ENCODE peak calls at places on chromosome 4, in eight cellular contexts. G is brain microvascular endothelial cell, E is cardiac muscle cell, O is thyroid gland, X is esophagus squamous epithelium, N is osteoblast, F is keratinocyte, T is fibroblast of mammary gland. P is an unnamed sample.

GRCh38 chr4:87521757-87522374 is 7.3 kb downstream of the SPARCL1 start:
- DNase-seq in G (no peak), E (no peak), O (no peak), X (no peak), N (peak; percentile 51), F (peak; percentile 13), T (peak; percentile 83), P (peak; percentile 57)

GRCh38 chr4:126850286-126850685 is 782.5 kb upstream of the INTU start:
- DNase-seq in G (peak; percentile 95), E (no peak), O (no peak), X (no peak), N (peak; percentile 43), F (peak; percentile 93), T (peak; percentile 99), P (peak; percentile 93)

GRCh38 chr4:105147226-105148151 is 813 bp downstream of the TET2 start:
- DNase-seq in G (no peak), E (peak; percentile 66), O (peak; percentile 25), X (no peak), N (peak; percentile 81), F (no peak), T (peak; percentile 34), P (peak; percentile 69)

GRCh38 chr4:65658117-65658516 is 12.2 kb downstream of the EPHA5 start:
- DNase-seq in G (no peak), E (no peak), O (peak; percentile 65), X (no peak), N (no peak), F (no peak), T (no peak), P (no peak)

GRCh38 chr4:2074588-2074987 is 15.5 kb downstream of the NAT8L start:
- DNase-seq in G (no peak), E (no peak), O (no peak), X (no peak), N (no peak), F (no peak), T (no peak), P (no peak)

GRCh38 chr4:82230310-82230709 is 143.5 kb downstream of the HNRNPD start:
- DNase-seq in G (no peak), E (no peak), O (no peak), X (no peak), N (no peak), F (peak; percentile 42), T (no peak), P (no peak)

GRCh38 chr4:154471924-154472323 is 19.7 kb downstream of the DCHS2 start:
- DNase-seq in G (no peak), E (no peak), O (no peak), X (no peak), N (no peak), F (no peak), T (peak; percentile 12), P (no peak)

GRCh38 chr4:182207806-182208483 is 35.3 kb upstream of the TENM3 start:
- DNase-seq in G (peak; percentile 87), E (no peak), O (no peak), X (no peak), N (no peak), F (no peak), T (peak; percentile 97), P (peak; percentile 93)

GRCh38 chr4:76702440-76703122 is 195.4 kb downstream of the SOWAHB start:
- DNase-seq in G (no peak), E (no peak), O (no peak), X (no peak), N (no peak), F (no peak), T (no peak), P (no peak)

DNA sequence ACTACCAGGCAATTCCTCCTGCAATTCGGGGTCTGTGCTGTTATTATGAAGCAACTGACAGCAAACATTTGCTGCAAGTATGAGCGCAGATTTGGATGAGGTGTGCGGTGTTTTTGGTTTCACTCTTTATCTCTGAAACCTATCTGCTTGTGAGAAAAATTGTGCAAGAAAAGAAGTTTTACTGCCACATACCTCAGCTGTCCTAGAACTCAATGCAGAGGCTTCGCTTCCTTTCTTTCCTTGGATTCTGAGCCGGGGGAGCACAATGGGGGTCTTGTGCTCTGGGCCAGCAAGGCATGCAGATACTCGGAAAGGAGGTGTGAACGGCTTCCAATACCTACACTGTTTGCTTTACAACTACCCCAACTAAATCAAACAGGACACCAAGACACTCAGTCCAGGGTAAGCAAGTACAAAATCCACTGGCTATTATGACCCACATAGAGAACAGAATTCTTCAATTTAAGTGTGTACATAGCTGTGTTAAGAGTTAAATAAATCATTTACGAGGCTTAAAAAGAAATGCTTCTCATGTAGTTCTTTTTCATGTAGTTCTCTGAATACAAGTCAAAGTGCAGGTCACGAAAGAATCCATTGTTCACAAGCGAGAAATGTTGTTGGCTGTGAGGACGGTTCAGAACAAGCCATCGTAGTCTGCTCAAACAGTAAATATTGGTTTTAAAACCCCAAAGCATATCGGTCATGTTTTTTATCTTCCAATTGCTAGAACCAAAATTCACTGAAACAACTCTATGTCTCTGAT is 1.1 kb downstream of the SORBS2 start:
- DNase-seq in G (no peak), E (no peak), O (no peak), X (no peak), N (no peak), F (no peak), T (no peak), P (no peak)
- H3K4me3 ChIP-seq in G (peak overlapping the region; percentile 9), E (peak overlapping the region; percentile 55), O (peak overlapping the region; percentile 30), X (peak overlapping the region; percentile 23), N (peak overlapping the region; percentile 42), F (no peak overlapping the region), T (no peak overlapping the region), P (peak overlapping the region; percentile 14)

GRCh38 chr4:23934915-23935314 is 45.1 kb upstream of the PPARGC1A start:
- DNase-seq in G (peak; percentile 83), E (no peak), O (peak; percentile 71), X (no peak), N (peak; percentile 49), F (no peak), T (peak; percentile 95), P (peak; percentile 92)
- TF ChIP-seq CTCF in G (no peak), E (no peak), O (no peak), X (peak; percentile 9), N (no peak), F (no peak), T (no peak), P (no peak)

GRCh38 chr4:15769202-15769601 is 8.9 kb upstream of the CD38 start:
- DNase-seq in G (no peak), E (no peak), O (no peak), X (no peak), N (no peak), F (no peak), T (no peak), P (no peak)

GRCh38 chr4:15765910-15766703 is 12.0 kb upstream of the CD38 start:
- DNase-seq in G (no peak), E (no peak), O (no peak), X (no peak), N (no peak), F (no peak), T (no peak), P (no peak)

GRCh38 chr4:15765306-15765705 is 12.8 kb upstream of the CD38 start:
- DNase-seq in G (no peak), E (no peak), O (no peak), X (no peak), N (no peak), F (no peak), T (no peak), P (no peak)

GRCh38 chr4:15771419-15772058 is 6.6 kb upstream of the CD38 start:
- DNase-seq in G (no peak), E (no peak), O (no peak), X (no peak), N (no peak), F (no peak), T (no peak), P (no peak)

DNA sequence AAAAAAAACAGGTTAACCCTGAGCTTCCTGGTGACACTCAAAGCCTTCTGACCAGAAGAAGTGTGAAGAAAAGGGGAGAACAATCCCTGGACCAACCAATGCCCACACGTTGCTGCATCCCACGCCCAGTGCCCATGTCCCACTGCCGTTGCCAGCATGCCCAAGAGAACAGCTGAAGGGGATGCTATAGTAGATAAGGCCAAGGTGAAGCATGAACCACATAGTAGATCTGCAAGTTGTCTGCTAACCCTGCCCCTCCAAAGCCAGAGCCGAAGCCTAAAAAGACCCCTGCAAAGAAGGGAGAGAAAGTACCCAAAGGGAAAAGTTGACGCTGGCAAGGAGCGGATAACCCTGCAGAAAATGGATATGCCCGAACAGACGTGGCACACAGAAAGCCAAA is 11.3 kb upstream of the CD38 start:
- DNase-seq in G (no peak), E (no peak), O (no peak), X (no peak), N (no peak), F (no peak), T (no peak), P (no peak)
- H3K4me3 ChIP-seq in G (no peak overlapping the region), E (no peak overlapping the region), O (no peak overlapping the region), X (no peak overlapping the region), N (no peak overlapping the region), F (no peak overlapping the region), T (no peak overlapping the region), P (no peak overlapping the region)

GRCh38 chr4:67875011-67875410 is 8.8 kb downstream of the TMPRSS11D start:
- DNase-seq in G (no peak), E (no peak), O (no peak), X (no peak), N (no peak), F (no peak), T (peak; percentile 56), P (no peak)

GRCh38 chr4:67877086-67877485 is 6.7 kb downstream of the TMPRSS11D start:
- DNase-seq in G (no peak), E (no peak), O (no peak), X (no peak), N (no peak), F (no peak), T (no peak), P (no peak)

GRCh38 chr4:67873116-67873515 is 10.7 kb downstream of the TMPRSS11D start:
- DNase-seq in G (no peak), E (no peak), O (no peak), X (no peak), N (peak; percentile 3), F (no peak), T (no peak), P (no peak)

GRCh38 chr4:67869580-67870190 is 14.1 kb downstream of the TMPRSS11D start:
- DNase-seq in G (no peak), E (no peak), O (no peak), X (no peak), N (no peak), F (no peak), T (no peak), P (no peak)

GRCh38 chr4:67871867-67872266 is 11.9 kb downstream of the TMPRSS11D start:
- DNase-seq in G (peak; percentile 39), E (peak; percentile 52), O (no peak), X (no peak), N (peak; percentile 78), F (peak; percentile 21), T (peak; percentile 72), P (peak; percentile 64)
- TF ChIP-seq CTCF in G (peak; percentile 37), E (peak; percentile 61), O (no peak), X (peak; percentile 26), N (peak; percentile 61), F (peak; percentile 48), T (peak; percentile 64), P (peak; percentile 52)